ENCODE peak calls at places on chromosomes 16 and 17, in six cellular contexts. F, Y, P, B, L and V are unnamed samples. For H3K4me1, the result is how much of the 10 kb centered on the place peaks cover.

GRCh38 chr17:17043668-17044226 is 1.5 kb downstream of the MPRIP start:
- ATAC-seq in F (no peak), Y (no peak), P (no peak), B (peak), L (peak), V (no peak)

GRCh38 chr17:73342057-73342522 is 30.3 kb upstream of the CDC42EP4 start:
- ATAC-seq in F (peak), Y (no peak), P (peak), B (peak), L (peak), V (peak)

GRCh38 chr17:34252138-34252889 is 2.8 kb upstream of the CCL2 start:
- ATAC-seq in F (peak), Y (peak), P (no peak), B (peak), L (peak), V (peak)

GRCh38 chr17:30290696-30291570 is 811 bp downstream of the BLMH start:
- ATAC-seq in F (peak), Y (peak), P (peak), B (peak), L (peak), V (no peak)

GRCh38 chr16:86797700-86798099 is 219.4 kb downstream of the FOXL1 start:
- ATAC-seq in F (no peak), Y (no peak), P (no peak), B (no peak), L (no peak), V (no peak)

GRCh38 chr17:80498242-80498919 is 22.0 kb upstream of the NPTX1 start:
- ATAC-seq in F (no peak), Y (peak), P (peak), B (peak), L (no peak), V (peak)

GRCh38 chr16:74760007-74760767 is 14.4 kb downstream of the FA2H start:
- ATAC-seq in F (peak), Y (no peak), P (peak), B (no peak), L (peak), V (no peak)

GRCh38 chr17:66290097-66290722 is 12.2 kb upstream of the PRKCA start:
- ATAC-seq in F (peak), Y (peak), P (peak), B (no peak), L (peak), V (no peak)

GRCh38 chr17:81223758-81224122 is 975 bp upstream of the CEP131 start:
- ATAC-seq in F (no peak), Y (no peak), P (no peak), B (no peak), L (no peak), V (no peak)

GRCh38 chr16:30670072-30670824 is 12.0 kb downstream of the FBRS start:
- ATAC-seq in F (peak), Y (peak), P (peak), B (peak), L (no peak), V (no peak)

GRCh38 chr16:72457243-72457925 is 285.4 kb upstream of the PMFBP1 start:
- ATAC-seq in F (no peak), Y (no peak), P (no peak), B (no peak), L (no peak), V (no peak)
- H3K4me1 ChIP-seq in F (under half), Y (under half), P (under half), B (under half), L (under half), V (under half)

GRCh38 chr17:10758062-10758461 is 28.2 kb upstream of the TMEM220 start:
- ATAC-seq in F (no peak), Y (no peak), P (peak), B (no peak), L (no peak), V (no peak)
- TF ChIP-seq EP300 in F (no peak), Y (no peak), P (no peak), B (no peak), L (no peak), V (no peak)

GRCh38 chr16:61148930-61149329 is 887.3 kb downstream of the CDH8 start:
- ATAC-seq in F (no peak), Y (no peak), P (no peak), B (no peak), L (peak), V (no peak)

GRCh38 chr16:61150351-61150750 is 885.9 kb downstream of the CDH8 start:
- ATAC-seq in F (no peak), Y (no peak), P (no peak), B (no peak), L (no peak), V (no peak)

GRCh38 chr16:61149709-61150108 is 886.5 kb downstream of the CDH8 start:
- ATAC-seq in F (no peak), Y (no peak), P (no peak), B (no peak), L (no peak), V (no peak)

GRCh38 chr16:61146429-61146828 is 889.8 kb downstream of the CDH8 start:
- ATAC-seq in F (no peak), Y (no peak), P (no peak), B (no peak), L (no peak), V (no peak)
- H3K4me1 ChIP-seq in F (under half), Y (under half), P (under half), B (under half), L (under half), V (under half)

GRCh38 chr17:78919816-78920516 is 5.2 kb downstream of the TIMP2 start:
- ATAC-seq in F (no peak), Y (no peak), P (peak), B (no peak), L (no peak), V (no peak)

GRCh38 chr17:78912082-78912481 is 9.1 kb upstream of the CEP295NL start:
- ATAC-seq in F (no peak), Y (no peak), P (no peak), B (no peak), L (no peak), V (no peak)

GRCh38 chr17:78918979-78919378 is 6.2 kb downstream of the TIMP2 start:
- ATAC-seq in F (no peak), Y (no peak), P (no peak), B (no peak), L (no peak), V (no peak)

GRCh38 chr17:78917451-78918307 is 7.5 kb downstream of the TIMP2 start:
- ATAC-seq in F (no peak), Y (no peak), P (no peak), B (no peak), L (no peak), V (no peak)

GRCh38 chr17:78915872-78916632 is 9.1 kb downstream of the TIMP2 start:
- ATAC-seq in F (peak), Y (no peak), P (no peak), B (peak), L (no peak), V (peak)
- TF ChIP-seq EP300 in F (no peak), Y (no peak), P (no peak), B (no peak), L (no peak), V (no peak)

GRCh38 chr17:76560036-76560876 is 20.4 kb downstream of the PRCD start:
- ATAC-seq in F (no peak), Y (no peak), P (no peak), B (no peak), L (peak), V (no peak)
- H3K4me1 ChIP-seq in F (under half), Y (under half), P (under half), B (half or more), L (under half), V (under half)

GRCh38 chr17:44144966-44145739 is 3.4 kb downstream of the HROB start:
- ATAC-seq in F (no peak), Y (no peak), P (no peak), B (no peak), L (no peak), V (no peak)
- TF ChIP-seq EP300 in F (no peak), Y (no peak), P (no peak), B (no peak), L (no peak), V (no peak)

DNA sequence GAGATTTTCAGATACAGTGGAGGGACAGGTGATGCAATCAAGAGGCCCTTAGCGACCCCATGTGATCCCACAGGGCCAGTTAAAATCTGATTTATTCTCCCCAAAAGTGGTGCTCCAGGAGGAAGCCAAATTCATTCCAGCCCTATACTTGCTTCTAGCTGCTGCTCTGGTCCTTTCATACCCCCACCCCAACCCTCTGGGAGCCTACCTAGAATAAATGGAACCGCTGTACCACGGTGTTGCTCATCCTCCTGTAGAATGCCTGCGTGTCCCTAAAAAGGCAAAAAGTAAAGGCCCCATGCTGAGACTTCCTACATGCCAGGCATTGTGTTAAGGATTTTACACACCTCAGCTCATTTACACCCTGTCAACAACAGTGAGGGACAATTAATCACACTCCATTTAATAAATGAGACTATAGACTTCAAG is 2.0 kb upstream of the RASL10B start:
- ATAC-seq in F (no peak), Y (no peak), P (no peak), B (no peak), L (no peak), V (no peak)
- H3K4me1 ChIP-seq in F (under half), Y (under half), P (under half), B (under half), L (under half), V (half or more)